ENCODE peak calls at places on chromosomes 13 and 19, in eight cellular contexts. G is HEK293T; X is fibroblast of the conjunctiva; M is hippocampal formation; F is COR-L47; Z is heart right ventricle; R is cardiac muscle cell; C is stimulated activated CD8-positive, alpha-beta memory T cell treated with anti-CD3 and anti-CD28 coated beads, Interleukin-15, amount 100 ng/mL, for 24 hours. D is an unnamed sample.

GRCh38 chr13:44605275-44605674 is 29.1 kb upstream of the TSC22D1 start:
- DNase-seq in G (no peak), X (peak), M (no peak), F (no peak), Z (no peak), R (no peak), C (no peak), D (no peak)

GRCh38 chr13:40662866-40663265 is 3.6 kb downstream of the FOXO1 start:
- DNase-seq in G (no peak), X (no peak), M (no peak), F (no peak), Z (no peak), R (peak), C (no peak), D (no peak)

GRCh38 chr19:13091400-13092161 is 11.1 kb downstream of the LYL1 start:
- DNase-seq in G (no peak), X (peak), M (no peak), F (peak), Z (peak), R (no peak), C (no peak), D (no peak)

GRCh38 chr19:22595918-22596341 is 38.2 kb upstream of the ZNF492 start:
- DNase-seq in G (no peak), X (no peak), M (peak), F (no peak), Z (peak), R (no peak), C (no peak), D (no peak)

GRCh38 chr13:43303040-43303729 is 279.8 kb downstream of the DNAJC15 start:
- DNase-seq in G (peak), X (peak), M (peak), F (peak), Z (peak), R (peak), C (no peak), D (no peak)

GRCh38 chr19:18951721-18952281 is 10.8 kb upstream of the HOMER3 start:
- DNase-seq in G (no peak), X (no peak), M (no peak), F (no peak), Z (no peak), R (no peak), C (no peak), D (no peak)

GRCh38 chr13:69600811-69601210 is 506.8 kb upstream of the ATXN8OS start:
- DNase-seq in G (no peak), X (no peak), M (no peak), F (no peak), Z (no peak), R (peak), C (no peak), D (no peak)

GRCh38 chr19:38361633-38362075 is 12.7 kb upstream of the PSMD8 start:
- DNase-seq in G (peak), X (no peak), M (no peak), F (peak), Z (peak), R (peak), C (peak), D (peak)

GRCh38 chr19:44848805-44849457 is 2.8 kb downstream of the NECTIN2 start:
- DNase-seq in G (no peak), X (no peak), M (no peak), F (no peak), Z (peak), R (peak), C (no peak), D (no peak)

GRCh38 chr13:31625115-31625514 is 114.2 kb upstream of the RXFP2 start:
- DNase-seq in G (no peak), X (no peak), M (no peak), F (no peak), Z (no peak), R (no peak), C (no peak), D (no peak)

GRCh38 chr19:4051175-4052101 is 15.3 kb downstream of the ZBTB7A start:
- DNase-seq in G (no peak), X (no peak), M (no peak), F (no peak), Z (no peak), R (no peak), C (no peak), D (no peak)

GRCh38 chr19:6276447-6276846 is 3.3 kb downstream of the MLLT1 start:
- DNase-seq in G (no peak), X (peak), M (no peak), F (no peak), Z (peak), R (peak), C (no peak), D (no peak)

GRCh38 chr19:335072-335471 is 9.5 kb downstream of the MIER2 start:
- DNase-seq in G (no peak), X (no peak), M (no peak), F (no peak), Z (no peak), R (no peak), C (no peak), D (no peak)

GRCh38 chr19:43502419-43502976 is 2.0 kb downstream of the PHLDB3 start:
- DNase-seq in G (no peak), X (no peak), M (no peak), F (no peak), Z (no peak), R (no peak), C (no peak), D (no peak)

GRCh38 chr13:36356058-36356457 is 9.9 kb upstream of the SPART start:
- DNase-seq in G (no peak), X (no peak), M (no peak), F (no peak), Z (no peak), R (no peak), C (no peak), D (no peak)

GRCh38 chr19:16470541-16470910 is 1.2 kb downstream of the EPS15L1 start:
- DNase-seq in G (no peak), X (no peak), M (no peak), F (no peak), Z (no peak), R (no peak), C (no peak), D (no peak)

GRCh38 chr13:25248071-25248470 is 39.2 kb downstream of the MTMR6 start:
- DNase-seq in G (no peak), X (no peak), M (no peak), F (no peak), Z (no peak), R (no peak), C (no peak), D (no peak)

GRCh38 chr19:31610036-31610435 is 260.8 kb upstream of the TSHZ3 start:
- DNase-seq in G (no peak), X (no peak), M (no peak), F (no peak), Z (no peak), R (no peak), C (no peak), D (no peak)

GRCh38 chr13:99065250-99066015 is 87.6 kb upstream of the DOCK9 start:
- DNase-seq in G (no peak), X (no peak), M (no peak), F (no peak), Z (no peak), R (no peak), C (no peak), D (no peak)

GRCh38 chr13:39776439-39776838 is 121.0 kb downstream of the COG6 start:
- DNase-seq in G (no peak), X (peak), M (no peak), F (no peak), Z (no peak), R (no peak), C (no peak), D (no peak)

GRCh38 chr19:49863935-49864320 is 3.4 kb downstream of the PNKP start:
- DNase-seq in G (no peak), X (no peak), M (no peak), F (no peak), Z (no peak), R (no peak), C (no peak), D (no peak)

GRCh38 chr13:98541211-98541610 is 35.7 kb downstream of the STK24 start:
- DNase-seq in G (no peak), X (no peak), M (no peak), F (no peak), Z (no peak), R (no peak), C (no peak), D (no peak)

GRCh38 chr19:10518444-10519361 is 1.5 kb upstream of the S1PR5 start:
- DNase-seq in G (no peak), X (no peak), M (no peak), F (no peak), Z (no peak), R (no peak), C (no peak), D (no peak)

GRCh38 chr13:34522818-34523217 is 419.3 kb upstream of the NBEA start:
- DNase-seq in G (no peak), X (no peak), M (no peak), F (no peak), Z (no peak), R (no peak), C (no peak), D (no peak)

GRCh38 chr13:110855363-110855762 is 59.5 kb downstream of the ANKRD10 start:
- DNase-seq in G (no peak), X (no peak), M (no peak), F (no peak), Z (no peak), R (no peak), C (no peak), D (no peak)